ENCODE peak calls at places on chromosomes 13 and 19, in six cellular contexts. R is neuronal stem cell, A is IMR-90, Z is H1, E is H9, Q is mesenchymal stem cell. V is an unnamed sample.

GRCh38 chr13:27446986-27447583 is 3.3 kb downstream of the MTIF3 start:
- DNase-seq in R (no peak), A (no peak), Z (no peak), E (no peak), Q (no peak), V (no peak)

GRCh38 chr13:114034481-114034891 is 60.6 kb upstream of the C13orf46 start:
- DNase-seq in R (no peak), A (peak), Z (no peak), E (no peak), Q (no peak), V (no peak)

GRCh38 chr19:15253513-15253912 is 21.3 kb upstream of the EPHX3 start:
- DNase-seq in R (no peak), A (no peak), Z (no peak), E (no peak), Q (no peak), V (no peak)

GRCh38 chr19:15287496-15287895 is 44.8 kb downstream of the BRD4 start:
- DNase-seq in R (no peak), A (no peak), Z (no peak), E (no peak), Q (no peak), V (no peak)

GRCh38 chr19:15469513-15470297 is 5.4 kb upstream of the RASAL3 start:
- DNase-seq in R (no peak), A (no peak), Z (peak), E (peak), Q (no peak), V (no peak)

GRCh38 chr13:37640499-37640898 is 41.9 kb upstream of the POSTN start:
- DNase-seq in R (no peak), A (peak), Z (no peak), E (no peak), Q (peak), V (peak)

GRCh38 chr13:73365681-73366080 is 306.9 kb downstream of the KLF5 start:
- DNase-seq in R (no peak), A (no peak), Z (no peak), E (no peak), Q (no peak), V (no peak)

GRCh38 chr19:16660763-16661479 is at the start of gene TMEM38A:
- DNase-seq in R (peak), A (no peak), Z (peak), E (peak), Q (peak), V (peak)

GRCh38 chr13:87877477-87877876 is 206.3 kb downstream of the SLITRK5 start:
- DNase-seq in R (no peak), A (no peak), Z (no peak), E (no peak), Q (no peak), V (no peak)

GRCh38 chr13:73880365-73880764 is 253.8 kb downstream of the KLF12 start:
- DNase-seq in R (no peak), A (peak), Z (no peak), E (no peak), Q (peak), V (no peak)

GRCh38 chr13:33352520-33352919 is 67.0 kb upstream of the STARD13 start:
- DNase-seq in R (no peak), A (no peak), Z (no peak), E (no peak), Q (no peak), V (no peak)

GRCh38 chr19:4976412-4977298 is 7.7 kb downstream of the KDM4B start:
- DNase-seq in R (no peak), A (peak), Z (peak), E (peak), Q (peak), V (peak)

DNA sequence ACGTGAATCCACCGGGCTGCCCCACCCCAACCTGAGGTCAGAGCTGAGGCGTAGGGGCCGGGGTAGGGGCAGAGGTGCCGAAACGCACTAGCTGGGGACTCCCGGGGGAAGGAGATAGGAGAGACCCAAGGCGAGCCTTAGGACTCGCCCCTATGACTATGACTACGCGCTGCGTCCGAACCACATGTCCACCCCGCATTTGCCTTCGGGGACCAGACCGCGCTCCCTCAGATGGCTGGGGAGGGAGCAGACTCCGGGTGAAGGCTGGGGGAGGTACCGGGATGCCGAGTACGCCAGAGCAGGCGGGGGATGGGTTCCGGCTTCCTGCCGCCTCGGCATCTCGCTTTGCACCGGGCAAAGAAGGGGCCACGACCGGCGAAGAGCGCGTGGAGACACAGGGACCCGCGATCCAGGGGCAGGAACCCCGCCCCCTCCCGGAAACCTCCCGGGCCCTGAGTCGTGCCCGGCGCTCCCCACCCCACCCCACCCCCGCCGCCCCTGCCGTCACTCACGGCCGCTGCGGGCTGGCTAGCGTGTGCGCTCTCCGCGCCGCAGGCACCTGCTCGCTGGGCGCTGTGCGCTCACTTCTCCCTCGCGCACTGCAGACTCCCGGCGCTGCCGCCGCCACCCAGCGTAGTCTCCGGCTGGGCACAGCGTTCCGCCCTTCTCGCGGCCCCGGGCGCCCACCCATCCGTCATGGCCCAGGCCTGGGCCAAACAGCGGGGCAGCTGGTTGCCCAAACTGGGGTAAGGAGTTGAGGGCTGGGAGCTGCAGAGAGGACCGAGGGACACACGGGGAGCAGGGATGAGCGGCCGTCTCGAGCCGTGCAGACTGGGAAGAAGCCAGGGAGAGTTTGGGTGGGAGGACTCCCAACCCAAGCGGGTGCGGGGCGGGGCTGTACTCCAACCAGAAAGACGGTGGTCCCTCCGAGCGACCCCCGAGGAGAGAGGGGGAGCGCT is 603 bp upstream of the VSTM2B start:
- DNase-seq in R (peak), A (no peak), Z (peak), E (peak), Q (peak), V (no peak)
- H3K14ac ChIP-seq in R (peak), A (no peak), Z (no peak), E (no peak), Q (no peak), V (no peak)

GRCh38 chr19:10361569-10362011 is 18.8 kb downstream of the TYK2 start:
- DNase-seq in R (no peak), A (no peak), Z (peak), E (no peak), Q (no peak), V (no peak)
- H3K14ac ChIP-seq in R (peak), A (no peak), Z (no peak), E (no peak), Q (no peak), V (no peak)

GRCh38 chr13:98308525-98308911 is 131.4 kb upstream of the RNF113B start:
- DNase-seq in R (no peak), A (no peak), Z (no peak), E (no peak), Q (no peak), V (no peak)
- H3K14ac ChIP-seq in R (no peak), A (peak), Z (no peak), E (no peak), Q (no peak), V (no peak)

DNA sequence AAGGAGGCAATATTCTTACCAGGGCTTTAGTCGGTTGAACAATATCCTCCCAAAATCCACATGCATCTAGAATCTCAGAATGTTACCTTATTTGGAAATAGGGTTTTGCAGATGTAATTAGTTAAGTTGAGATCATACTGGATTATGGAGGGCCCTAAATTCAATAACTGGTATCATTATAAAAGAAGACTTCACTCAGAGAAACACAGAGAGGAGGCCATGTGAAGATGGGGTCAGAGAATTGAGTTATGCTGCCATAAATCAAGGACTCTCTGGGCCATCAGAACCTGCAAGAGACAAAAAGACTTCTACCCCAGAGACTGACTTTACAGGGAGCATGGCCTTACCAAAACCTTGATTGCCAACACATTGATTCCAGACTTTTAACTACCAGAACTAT is 1611.1 kb downstream of the SLITRK5 start:
- DNase-seq in R (no peak), A (no peak), Z (no peak), E (no peak), Q (no peak), V (no peak)
- H3K14ac ChIP-seq in R (no peak), A (no peak), Z (no peak), E (no peak), Q (no peak), V (no peak)

DNA sequence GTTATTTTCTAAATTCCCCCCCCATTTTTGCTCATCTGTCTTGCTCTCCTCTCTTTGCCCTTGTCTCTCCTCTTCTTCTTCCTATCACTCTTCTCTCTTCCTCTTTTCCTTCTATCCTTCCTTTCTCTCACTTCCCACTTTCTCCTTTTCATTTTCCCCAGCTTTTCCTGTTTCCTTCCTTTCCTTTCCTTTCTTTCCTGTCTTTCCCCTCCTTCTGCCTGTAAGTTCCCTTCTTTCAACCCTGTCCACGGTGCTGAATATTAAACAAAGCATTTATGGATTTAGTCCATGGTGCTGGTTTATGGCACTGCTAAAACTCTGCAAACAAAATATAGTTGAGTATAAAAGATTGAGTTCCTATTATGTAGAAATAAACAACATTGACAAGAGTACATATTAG is 27.6 kb downstream of the SCEL start:
- DNase-seq in R (no peak), A (peak), Z (no peak), E (no peak), Q (peak), V (peak)
- H3K14ac ChIP-seq in R (no peak), A (no peak), Z (no peak), E (no peak), Q (no peak), V (no peak)

GRCh38 chr13:96993660-96994029 is 631 bp downstream of the OXGR1 start:
- DNase-seq in R (no peak), A (no peak), Z (no peak), E (no peak), Q (peak), V (peak)

GRCh38 chr13:96992633-96993032 is 1.6 kb downstream of the OXGR1 start:
- DNase-seq in R (no peak), A (no peak), Z (no peak), E (no peak), Q (no peak), V (no peak)

GRCh38 chr13:96991072-96991471 is 3.2 kb downstream of the OXGR1 start:
- DNase-seq in R (no peak), A (no peak), Z (no peak), E (no peak), Q (no peak), V (no peak)

GRCh38 chr13:96984061-96984508 is 10.2 kb downstream of the OXGR1 start:
- DNase-seq in R (no peak), A (no peak), Z (no peak), E (peak), Q (peak), V (peak)

DNA sequence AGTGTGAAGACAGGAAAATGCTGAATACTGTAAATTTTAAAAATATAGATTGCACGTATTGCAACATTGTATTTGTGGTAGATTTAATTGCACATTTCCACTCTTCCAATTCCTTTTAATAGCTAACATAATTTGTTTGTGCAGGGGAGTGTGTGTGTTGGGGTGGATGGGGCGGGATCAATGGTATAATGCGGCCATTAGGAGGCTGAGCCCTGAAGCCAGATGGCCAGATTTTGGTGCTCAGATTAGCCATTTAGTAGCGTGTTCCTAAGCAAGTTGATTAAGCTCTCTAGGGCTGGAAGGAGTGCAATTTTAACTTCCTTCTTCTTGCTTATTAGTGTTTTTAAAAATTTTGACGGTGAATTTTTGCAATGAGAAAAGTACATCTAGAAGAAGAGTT is 5.8 kb downstream of the OXGR1 start:
- DNase-seq in R (no peak), A (no peak), Z (no peak), E (no peak), Q (no peak), V (no peak)
- H3K14ac ChIP-seq in R (no peak), A (no peak), Z (no peak), E (no peak), Q (no peak), V (no peak)

DNA sequence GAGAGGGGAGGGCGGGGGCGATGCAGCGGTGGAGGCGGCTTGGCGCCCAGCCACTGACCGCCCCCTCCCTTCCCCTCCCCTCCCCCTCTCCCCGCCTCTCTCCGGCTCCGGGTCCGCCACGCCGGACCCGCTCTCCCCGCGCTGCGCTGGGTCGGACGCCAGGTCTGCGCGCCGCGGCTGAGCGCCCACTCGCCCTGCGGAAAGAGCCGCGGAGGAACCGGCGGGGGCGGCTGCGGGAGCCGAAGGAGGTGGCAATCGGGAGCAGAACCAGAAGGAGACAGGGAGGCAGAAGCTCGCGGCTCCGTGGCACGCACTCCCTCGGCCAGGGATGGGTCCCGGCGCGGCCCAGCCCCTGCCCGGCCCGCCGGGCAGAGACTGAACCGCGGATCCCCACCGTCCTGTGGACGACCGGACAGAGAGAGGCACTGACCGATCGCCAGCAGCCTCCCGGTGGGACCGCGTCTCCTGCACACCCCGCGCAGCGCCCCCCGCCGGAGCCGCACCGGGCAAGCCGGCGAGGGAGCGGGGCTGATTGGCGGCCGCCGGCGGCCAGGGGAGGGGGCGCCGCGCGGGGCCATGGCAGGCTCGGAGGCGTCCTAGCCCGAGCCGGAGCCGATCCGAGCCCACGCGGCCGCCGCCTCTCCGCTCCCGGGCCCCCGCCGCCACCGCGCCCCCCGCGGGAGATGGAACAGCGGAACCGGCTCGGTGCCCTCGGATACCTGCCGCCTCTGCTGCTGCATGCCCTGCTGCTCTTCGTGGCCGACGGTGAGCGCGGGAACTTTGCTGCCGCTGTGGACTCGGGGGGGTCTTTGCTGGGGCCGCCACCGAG is at the start of gene VSTM2B:
- DNase-seq in R (peak), A (no peak), Z (peak), E (no peak), Q (no peak), V (no peak)
- H3K14ac ChIP-seq in R (peak), A (no peak), Z (no peak), E (no peak), Q (no peak), V (no peak)

V was measured in trophoblast cell.